ENCODE peak calls at places on chromosomes 16 and 17, in four cellular contexts. H, C, Y and A are unnamed samples.

GRCh38 chr17:75959839-75960511 is 19.0 kb downstream of the ACOX1 start:
- DNase-seq in H (no peak), Y (no peak), C (no peak), A (no peak)

GRCh38 chr17:59221159-59221847 is 992 bp downstream of the GDPD1 start:
- DNase-seq in Y (no peak), H (no peak), C (no peak), A (no peak)

GRCh38 chr16:50502616-50503000 is 45.6 kb upstream of the NKD1 start:
- DNase-seq in Y (no peak), C (no peak), H (no peak), A (no peak)

GRCh38 chr17:57534863-57535651 is 210.0 kb downstream of the CCDC182 start:
- DNase-seq in Y (no peak), C (peak), H (no peak), A (no peak)

GRCh38 chr17:46191332-46192210 is 1.7 kb downstream of the KANSL1 start:
- DNase-seq in Y (peak), C (peak), H (peak), A (no peak)

GRCh38 chr17:6255331-6255730 is 179.6 kb downstream of the AIPL1 start:
- DNase-seq in C (no peak), H (no peak), Y (no peak), A (no peak)

GRCh38 chr16:54201200-54201599 is 85.4 kb downstream of the IRX3 start:
- DNase-seq in Y (no peak), C (no peak), H (no peak), A (no peak)

GRCh38 chr17:17564896-17565295 is 26.6 kb downstream of the PEMT start:
- DNase-seq in Y (no peak), C (no peak), H (no peak), A (no peak)

GRCh38 chr16:55107851-55108250 is 177.2 kb downstream of the IRX5 start:
- DNase-seq in Y (no peak), C (no peak), H (no peak), A (no peak)

GRCh38 chr17:65064452-65065019 is 8.0 kb upstream of the GNA13 start:
- DNase-seq in H (no peak), Y (no peak), C (no peak), A (peak)

GRCh38 chr17:44767493-44767892 is 8.7 kb downstream of the ADAM11 start:
- DNase-seq in Y (no peak), C (no peak), H (no peak), A (no peak)

GRCh38 chr17:37358098-37358829 is 17.5 kb upstream of the C17orf78 start:
- DNase-seq in H (peak), Y (no peak), C (peak), A (peak)